ENCODE peak calls at places on chromosomes 3 and 15, in seven cellular contexts. J is mesendoderm, I is IMR-90, A is mesenchymal stem cell, F is H9, N is H1, Q is trophoblast cell. E is an unnamed sample.
A peak's percentile ranks its signal among the peaks of the same experiment; 100 is the strongest.

GRCh38 chr3:77142636-77143035 is 102.7 kb downstream of the ROBO2 start:
- DNase-seq in A (no peak), F (no peak), J (peak; percentile 5), I (no peak), N (no peak), Q (no peak), E (no peak)

GRCh38 chr3:186382217-186382885 is 20.3 kb upstream of the DGKG start:
- DNase-seq in F (no peak), N (no peak), I (no peak), J (peak; percentile 63), Q (no peak), A (no peak), E (no peak)

GRCh38 chr3:17544632-17545031 is 197.8 kb downstream of the TBC1D5 start:
- DNase-seq in Q (no peak), N (no peak), F (no peak), I (peak; percentile 1), A (peak; percentile 8), J (no peak), E (no peak)

GRCh38 chr3:49017646-49017977 is 768 bp downstream of the DALRD3 start:
- DNase-seq in F (no peak), J (no peak), Q (no peak), I (no peak), N (no peak), A (no peak), E (no peak)

GRCh38 chr15:75840659-75841058 is 2.6 kb upstream of the UBE2Q2 start:
- DNase-seq in J (peak; percentile 55), I (peak; percentile 75), N (no peak), A (peak; percentile 70), F (no peak), Q (no peak), E (no peak)

GRCh38 chr3:126464997-126465396 is 10.7 kb downstream of the ZXDC start:
- DNase-seq in J (no peak), N (no peak), F (no peak), Q (no peak), A (no peak), I (no peak), E (no peak)

GRCh38 chr3:161989012-161989411 is 492.4 kb downstream of the OTOL1 start:
- DNase-seq in F (no peak), N (no peak), J (no peak), A (no peak), I (no peak), Q (no peak), E (no peak)

GRCh38 chr3:10551821-10552630 is 46.6 kb upstream of the ATP2B2 start:
- DNase-seq in F (peak; percentile 24), A (no peak), J (no peak), Q (no peak), N (no peak), I (peak; percentile 19), E (no peak)

GRCh38 chr3:42708611-42709151 is 6.1 kb upstream of the HHATL start:
- DNase-seq in J (no peak), I (no peak), F (no peak), Q (no peak), N (no peak), A (no peak), E (no peak)

GRCh38 chr15:42273900-42274692 is 863 bp upstream of the TMEM87A start:
- DNase-seq in N (no peak), F (peak; percentile 34), A (peak; percentile 74), I (peak; percentile 67), J (no peak), Q (peak; percentile 46), E (no peak)

GRCh38 chr3:173371848-173372487 is 25.6 kb upstream of the NLGN1 start:
- DNase-seq in J (peak; percentile 36), F (peak; percentile 35), A (peak; percentile 34), I (peak; percentile 34), Q (peak; percentile 6), N (no peak), E (peak; percentile 8)

GRCh38 chr15:50911001-50911400 is 2.5 kb downstream of the AP4E1 start:
- DNase-seq in A (peak; percentile 31), Q (peak; percentile 20), N (no peak), I (peak; percentile 49), J (peak; percentile 58), F (no peak), E (no peak)

GRCh38 chr3:163916596-163917560 is 1161.4 kb downstream of the SI start:
- DNase-seq in Q (peak; percentile 72), A (no peak), I (no peak), J (peak; percentile 35), N (no peak), F (no peak), E (peak; percentile 3)

GRCh38 chr15:65377976-65378366 is at the start of gene IGDCC3:
- DNase-seq in N (no peak), I (no peak), Q (no peak), F (peak; percentile 84), J (peak; percentile 85), A (peak; percentile 57), E (peak; percentile 82)

GRCh38 chr15:94677202-94677790 is 445.9 kb downstream of the MCTP2 start:
- DNase-seq in I (no peak), N (no peak), Q (no peak), A (no peak), J (no peak), F (no peak), E (no peak)

GRCh38 chr3:111980716-111981456 is 2.1 kb downstream of the ABHD10 start:
- DNase-seq in F (no peak), Q (no peak), I (no peak), J (no peak), N (no peak), A (no peak), E (no peak)

GRCh38 chr15:37038716-37039106 is 61.6 kb downstream of the MEIS2 start:
- DNase-seq in F (no peak), Q (no peak), J (no peak), I (no peak), A (no peak), N (no peak), E (no peak)

GRCh38 chr3:40829876-40830275 is 305.1 kb downstream of the ZNF621 start:
- DNase-seq in J (no peak), N (no peak), I (no peak), Q (no peak), A (no peak), F (no peak), E (no peak)

GRCh38 chr3:139564290-139564861 is 24.8 kb upstream of the RBP1 start:
- DNase-seq in J (peak; percentile 57), I (no peak), A (no peak), Q (no peak), F (peak; percentile 55), N (no peak), E (no peak)

GRCh38 chr3:128804017-128804816 is 75.2 kb upstream of the ACAD9 start:
- DNase-seq in I (peak; percentile 60), Q (no peak), N (no peak), F (no peak), J (peak; percentile 39), A (peak; percentile 80), E (no peak)

GRCh38 chr15:80609111-80609510 is 86.0 kb upstream of the ABHD17C start:
- DNase-seq in Q (no peak), I (no peak), J (no peak), A (no peak), F (no peak), N (no peak), E (no peak)

GRCh38 chr3:38548154-38548931 is 52.2 kb downstream of the EXOG start:
- DNase-seq in Q (no peak), F (no peak), N (no peak), I (no peak), A (no peak), J (peak; percentile 34), E (no peak)

GRCh38 chr3:46496745-46497555 is 826 bp upstream of the RTP3 start:
- DNase-seq in I (peak; percentile 46), A (no peak), N (peak; percentile 36), F (peak; percentile 54), J (peak; percentile 64), Q (no peak), E (no peak)

GRCh38 chr3:24401811-24402185 is 92.9 kb downstream of the THRB start:
- DNase-seq in A (no peak), N (no peak), Q (no peak), J (no peak), I (no peak), F (no peak), E (no peak)

GRCh38 chr3:53754325-53754724 is 91.9 kb downstream of the CHDH start:
- DNase-seq in F (no peak), J (no peak), Q (no peak), A (no peak), I (no peak), N (no peak), E (no peak)
- H2BK5ac ChIP-seq in F (no peak overlapping the region), J (no peak overlapping the region), Q (no peak overlapping the region), A (no peak overlapping the region), I (no peak overlapping the region), N (no peak overlapping the region), E (no peak overlapping the region)

GRCh38 chr15:48924528-48925393 is 39.0 kb downstream of the SHC4 start:
- DNase-seq in I (peak; percentile 12), J (no peak), F (no peak), N (no peak), A (no peak), Q (no peak), E (no peak)
- H3K18ac ChIP-seq in I (no peak overlapping the region), J (no peak overlapping the region), F (no peak overlapping the region), N (no peak overlapping the region), A (no peak overlapping the region), Q (no peak overlapping the region), E (no peak overlapping the region)

DNA sequence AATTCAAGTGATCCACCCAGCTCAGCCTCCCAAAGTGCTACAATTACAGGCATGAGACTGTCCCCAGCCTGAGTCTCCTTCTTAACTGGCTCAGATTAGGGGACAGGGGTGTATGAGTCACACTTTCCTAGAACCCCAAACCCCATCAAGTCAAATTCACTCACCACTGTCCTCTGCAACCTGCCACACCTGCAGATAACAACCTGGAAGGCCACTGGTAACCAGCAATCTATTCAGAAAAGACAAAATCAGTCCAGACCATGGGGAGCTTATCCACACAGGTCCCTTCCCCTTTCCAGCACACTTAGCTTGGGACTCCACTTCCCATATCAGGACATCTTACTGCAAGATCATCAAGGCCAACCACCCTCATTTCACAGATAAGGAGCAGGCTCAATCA is 6.4 kb downstream of the WDR73 start:
- DNase-seq in A (no peak), J (no peak), F (no peak), Q (no peak), N (no peak), I (no peak), E (no peak)
- H3K4me1 ChIP-seq in A (peaks cover 3% of the 10 kb centered on the region), J (no peaks in the 10 kb centered on the region), F (no peaks in the 10 kb centered on the region), Q (no peaks in the 10 kb centered on the region), N (no peaks in the 10 kb centered on the region), I (peaks cover 2% of the 10 kb centered on the region), E (peaks cover under 1% of the 10 kb centered on the region)

DNA sequence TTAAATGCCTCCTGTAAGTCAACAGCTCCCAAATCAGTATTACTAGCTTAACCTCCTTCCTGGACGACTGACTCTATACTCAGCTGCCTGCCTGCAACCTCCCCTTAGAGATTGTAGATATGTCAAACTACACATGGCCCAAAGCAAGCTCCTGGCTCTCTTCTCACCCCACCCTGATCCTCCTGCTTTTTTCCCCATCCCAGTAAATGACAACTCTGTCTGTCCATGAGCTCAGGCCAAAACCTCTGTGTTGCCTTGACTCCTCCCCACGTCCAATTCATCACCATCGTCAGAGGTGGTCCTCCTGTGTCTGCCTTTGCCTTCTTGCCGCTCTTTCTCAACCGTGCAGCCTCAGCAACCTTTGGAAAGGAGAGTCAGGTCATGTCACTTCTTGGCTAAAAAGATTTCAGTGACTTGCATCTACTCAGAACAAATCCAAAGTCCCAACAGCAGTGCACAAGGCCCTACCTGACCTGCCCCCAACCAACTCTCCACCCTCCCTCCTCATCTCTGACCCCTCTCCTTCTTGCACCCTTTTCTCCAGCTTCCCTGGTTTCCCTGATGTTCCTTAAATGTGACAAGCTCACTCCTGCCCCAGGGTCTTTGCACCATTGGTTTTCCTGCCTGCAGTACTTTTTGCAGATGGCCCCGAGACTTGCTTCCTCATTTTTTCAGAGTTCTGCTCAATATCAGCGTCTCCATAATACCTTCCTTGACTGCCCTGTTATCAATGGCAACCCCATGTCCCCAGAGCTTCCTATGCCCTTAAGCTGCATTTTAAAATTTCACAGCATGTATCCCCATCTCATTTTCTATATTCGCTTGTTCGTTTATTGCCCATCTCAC is 52.8 kb downstream of the LSM3 start:
- DNase-seq in Q (no peak), F (no peak), N (no peak), A (no peak), J (no peak), I (no peak), E (no peak)
- H2BK5ac ChIP-seq in Q (peak overlapping the region; percentile 93), F (no peak overlapping the region), N (no peak overlapping the region), A (no peak overlapping the region), J (no peak overlapping the region), I (peak overlapping the region; percentile 64), E (no peak overlapping the region)

E was measured in neuronal stem cell.